ENCODE peak calls at places on chromosomes 7 and 10, in five cellular contexts. One of them, this sample, is unnamed.
A peak's percentile ranks its signal among the peaks of the same experiment; 100 is the strongest.

GRCh38 chr7:44891372-44891771 is 6.0 kb upstream of the PURB start:
- DNase-seq in foreskin keratinocyte: no peak
- DNase-seq in AG04450: no peak
- DNase-seq in right lobe of liver: no peak
- DNase-seq in DND-41: peak; percentile 52
- DNase-seq in this sample: no peak

GRCh38 chr7:157927313-157927925 is 590.6 kb downstream of the DNAJB6 start:
- DNase-seq in foreskin keratinocyte: no peak
- DNase-seq in AG04450: no peak
- DNase-seq in right lobe of liver: no peak
- DNase-seq in DND-41: peak; percentile 17
- DNase-seq in this sample: no peak

GRCh38 chr7:138880881-138881577 is 83.0 kb upstream of the ATP6V0A4 start:
- DNase-seq in foreskin keratinocyte: no peak
- DNase-seq in AG04450: no peak
- DNase-seq in right lobe of liver: no peak
- DNase-seq in DND-41: no peak
- DNase-seq in this sample: no peak

GRCh38 chr7:96349572-96349971 is 27.7 kb upstream of the SLC25A13 start:
- DNase-seq in foreskin keratinocyte: peak; percentile 6
- DNase-seq in AG04450: no peak
- DNase-seq in right lobe of liver: no peak
- DNase-seq in DND-41: no peak
- DNase-seq in this sample: no peak

GRCh38 chr7:90334193-90334843 is 12.2 kb upstream of the GTPBP10 start:
- DNase-seq in foreskin keratinocyte: no peak
- DNase-seq in AG04450: no peak
- DNase-seq in right lobe of liver: no peak
- DNase-seq in DND-41: no peak
- DNase-seq in this sample: no peak

GRCh38 chr10:118823256-118823907 is 68.6 kb upstream of the CACUL1 start:
- DNase-seq in foreskin keratinocyte: no peak
- DNase-seq in AG04450: no peak
- DNase-seq in right lobe of liver: no peak
- DNase-seq in DND-41: no peak
- DNase-seq in this sample: no peak

GRCh38 chr7:129391546-129392211 is 42.6 kb upstream of the STRIP2 start:
- DNase-seq in foreskin keratinocyte: no peak
- DNase-seq in AG04450: no peak
- DNase-seq in right lobe of liver: no peak
- DNase-seq in DND-41: no peak
- DNase-seq in this sample: no peak

GRCh38 chr10:47340613-47341170 is 7.5 kb upstream of the RBP3 start:
- DNase-seq in foreskin keratinocyte: no peak
- DNase-seq in AG04450: peak; percentile 15
- DNase-seq in right lobe of liver: peak; percentile 58
- DNase-seq in DND-41: peak; percentile 70
- DNase-seq in this sample: no peak

GRCh38 chr7:46881507-46882127 is 700.3 kb downstream of the TNS3 start:
- DNase-seq in foreskin keratinocyte: peak; percentile 77
- DNase-seq in AG04450: no peak
- DNase-seq in right lobe of liver: no peak
- DNase-seq in DND-41: no peak
- DNase-seq in this sample: no peak

GRCh38 chr10:16996530-16996964 is 133.1 kb downstream of the CUBN start:
- DNase-seq in foreskin keratinocyte: no peak
- DNase-seq in AG04450: no peak
- DNase-seq in right lobe of liver: no peak
- DNase-seq in DND-41: no peak
- DNase-seq in this sample: no peak

GRCh38 chr10:2019281-2019680 is 282.0 kb upstream of the ADARB2 start:
- DNase-seq in foreskin keratinocyte: no peak
- DNase-seq in AG04450: no peak
- DNase-seq in right lobe of liver: no peak
- DNase-seq in DND-41: no peak
- DNase-seq in this sample: no peak

GRCh38 chr10:33010132-33011037 is 52.4 kb upstream of the ITGB1 start:
- DNase-seq in foreskin keratinocyte: peak; percentile 93
- DNase-seq in AG04450: peak; percentile 63
- DNase-seq in right lobe of liver: no peak
- DNase-seq in DND-41: peak; percentile 30
- DNase-seq in this sample: no peak

GRCh38 chr10:44724415-44725174 is 186.5 kb upstream of the TMEM72 start:
- DNase-seq in foreskin keratinocyte: no peak
- DNase-seq in AG04450: no peak
- DNase-seq in right lobe of liver: no peak
- DNase-seq in DND-41: no peak
- DNase-seq in this sample: no peak

GRCh38 chr7:10685040-10685439 is 288.6 kb upstream of the PHF14 start:
- DNase-seq in foreskin keratinocyte: no peak
- DNase-seq in AG04450: no peak
- DNase-seq in right lobe of liver: no peak
- DNase-seq in DND-41: no peak
- DNase-seq in this sample: no peak

GRCh38 chr7:106176414-106177294 is 64.5 kb upstream of the SYPL1 start:
- DNase-seq in foreskin keratinocyte: no peak
- DNase-seq in AG04450: peak; percentile 46
- DNase-seq in right lobe of liver: peak; percentile 85
- DNase-seq in DND-41: peak; percentile 66
- DNase-seq in this sample: peak; percentile 71

GRCh38 chr7:106177295-106177690 is 65.2 kb upstream of the SYPL1 start:
- DNase-seq in foreskin keratinocyte: no peak
- DNase-seq in AG04450: no peak
- DNase-seq in right lobe of liver: no peak
- DNase-seq in DND-41: no peak
- DNase-seq in this sample: no peak

GRCh38 chr7:106177738-106178592 is 65.9 kb upstream of the SYPL1 start:
- DNase-seq in foreskin keratinocyte: no peak
- DNase-seq in AG04450: no peak
- DNase-seq in right lobe of liver: peak; percentile 48
- DNase-seq in DND-41: no peak
- DNase-seq in this sample: no peak

GRCh38 chr7:106179256-106179655 is 67.1 kb upstream of the SYPL1 start:
- DNase-seq in foreskin keratinocyte: no peak
- DNase-seq in AG04450: no peak
- DNase-seq in right lobe of liver: no peak
- DNase-seq in DND-41: no peak
- DNase-seq in this sample: no peak

DNA sequence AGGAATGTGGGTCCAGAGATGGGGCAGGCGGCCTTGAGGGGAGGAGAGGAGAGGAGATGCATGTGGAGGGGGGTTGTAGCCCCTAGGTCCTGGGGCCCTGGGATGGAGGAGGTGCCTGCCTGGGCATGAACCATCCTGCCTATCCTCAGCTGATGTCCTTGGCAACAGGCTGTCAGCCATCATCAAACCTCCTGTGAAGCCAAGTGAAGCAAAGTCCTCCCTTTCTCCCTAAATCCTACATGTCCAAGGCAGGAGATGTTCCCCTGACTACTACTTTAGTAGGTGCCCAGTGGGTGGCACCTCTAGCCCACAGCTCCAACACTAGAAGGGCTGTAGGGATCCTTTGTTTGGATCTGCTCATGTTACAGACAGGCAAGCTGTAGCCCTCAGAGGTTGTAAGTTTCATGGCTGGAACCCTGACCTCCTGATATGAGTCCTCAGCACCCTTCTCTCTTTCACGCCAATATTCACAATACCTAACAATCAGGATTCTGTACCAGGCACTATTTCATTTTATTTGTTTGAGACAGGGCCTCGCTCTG is 66.6 kb upstream of the SYPL1 start:
- DNase-seq in foreskin keratinocyte: no peak
- DNase-seq in AG04450: no peak
- DNase-seq in right lobe of liver: peak; percentile 46
- DNase-seq in DND-41: no peak
- DNase-seq in this sample: no peak
- TF ChIP-seq CTCF in foreskin keratinocyte: peak; percentile 61
- TF ChIP-seq CTCF in AG04450: peak; percentile 45
- TF ChIP-seq CTCF in right lobe of liver: peak; percentile 30
- TF ChIP-seq CTCF in DND-41: peak; percentile 14
- TF ChIP-seq CTCF in this sample: peak; percentile 17

GRCh38 chr10:113982745-113983144 is 60.9 kb upstream of the ADRB1 start:
- DNase-seq in foreskin keratinocyte: no peak
- DNase-seq in AG04450: no peak
- DNase-seq in right lobe of liver: no peak
- DNase-seq in DND-41: no peak
- DNase-seq in this sample: peak; percentile 62

GRCh38 chr10:113979378-113979777 is 64.3 kb upstream of the ADRB1 start:
- DNase-seq in foreskin keratinocyte: no peak
- DNase-seq in AG04450: no peak
- DNase-seq in right lobe of liver: no peak
- DNase-seq in DND-41: no peak
- DNase-seq in this sample: no peak

GRCh38 chr10:113982296-113982695 is 61.4 kb upstream of the ADRB1 start:
- DNase-seq in foreskin keratinocyte: no peak
- DNase-seq in AG04450: no peak
- DNase-seq in right lobe of liver: no peak
- DNase-seq in DND-41: no peak
- DNase-seq in this sample: no peak

GRCh38 chr10:113978802-113979201 is 64.9 kb upstream of the ADRB1 start:
- DNase-seq in foreskin keratinocyte: no peak
- DNase-seq in AG04450: no peak
- DNase-seq in right lobe of liver: no peak
- DNase-seq in DND-41: no peak
- DNase-seq in this sample: no peak

DNA sequence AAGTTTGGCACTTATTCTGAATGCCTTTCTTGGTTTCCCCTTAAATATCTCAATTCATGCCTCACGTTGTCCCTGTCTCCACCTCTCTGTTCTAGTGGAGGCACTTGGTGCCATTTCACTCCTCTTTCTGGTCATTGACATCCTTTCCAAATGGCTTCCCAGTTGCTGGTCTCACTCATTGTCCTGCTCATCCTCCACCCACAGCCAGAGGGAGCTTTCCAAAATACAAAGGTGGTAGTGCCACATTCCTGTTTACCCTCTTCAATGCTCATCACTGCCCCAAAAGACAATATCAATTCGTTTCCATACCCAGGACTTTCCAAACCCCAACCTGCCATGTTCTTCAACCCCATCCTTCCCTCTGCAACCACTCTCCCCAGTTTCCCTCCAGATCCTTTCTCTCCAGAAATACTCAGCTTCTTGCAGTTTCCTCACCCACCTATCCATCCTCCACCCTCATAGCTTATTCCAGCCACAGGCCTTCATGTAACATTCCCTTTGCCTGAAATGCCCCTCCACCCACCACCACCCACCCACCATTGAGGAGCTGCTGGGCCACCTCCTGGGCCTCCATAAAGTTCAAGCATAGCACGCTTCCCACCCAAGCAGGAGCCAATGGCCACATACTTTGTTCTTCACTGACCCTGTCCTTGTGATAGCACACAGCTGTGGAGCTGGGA is 63.1 kb upstream of the ADRB1 start:
- DNase-seq in foreskin keratinocyte: no peak
- DNase-seq in AG04450: no peak
- DNase-seq in right lobe of liver: no peak
- DNase-seq in DND-41: no peak
- DNase-seq in this sample: no peak
- TF ChIP-seq CTCF in foreskin keratinocyte: peak; percentile 56
- TF ChIP-seq CTCF in AG04450: peak; percentile 17
- TF ChIP-seq CTCF in right lobe of liver: peak; percentile 15
- TF ChIP-seq CTCF in DND-41: peak; percentile 39
- TF ChIP-seq CTCF in this sample: peak; percentile 19

GRCh38 chr7:137820156-137820555 is 26.6 kb downstream of the DGKI start:
- DNase-seq in foreskin keratinocyte: no peak
- DNase-seq in AG04450: no peak
- DNase-seq in right lobe of liver: no peak
- DNase-seq in DND-41: no peak
- DNase-seq in this sample: no peak

GRCh38 chr7:137818036-137818435 is 28.7 kb downstream of the DGKI start:
- DNase-seq in foreskin keratinocyte: no peak
- DNase-seq in AG04450: peak; percentile 15
- DNase-seq in right lobe of liver: no peak
- DNase-seq in DND-41: no peak
- DNase-seq in this sample: no peak

GRCh38 chr7:137820677-137821420 is 25.9 kb downstream of the DGKI start:
- DNase-seq in foreskin keratinocyte: no peak
- DNase-seq in AG04450: peak; percentile 34
- DNase-seq in right lobe of liver: peak; percentile 22
- DNase-seq in DND-41: no peak
- DNase-seq in this sample: peak; percentile 65

DNA sequence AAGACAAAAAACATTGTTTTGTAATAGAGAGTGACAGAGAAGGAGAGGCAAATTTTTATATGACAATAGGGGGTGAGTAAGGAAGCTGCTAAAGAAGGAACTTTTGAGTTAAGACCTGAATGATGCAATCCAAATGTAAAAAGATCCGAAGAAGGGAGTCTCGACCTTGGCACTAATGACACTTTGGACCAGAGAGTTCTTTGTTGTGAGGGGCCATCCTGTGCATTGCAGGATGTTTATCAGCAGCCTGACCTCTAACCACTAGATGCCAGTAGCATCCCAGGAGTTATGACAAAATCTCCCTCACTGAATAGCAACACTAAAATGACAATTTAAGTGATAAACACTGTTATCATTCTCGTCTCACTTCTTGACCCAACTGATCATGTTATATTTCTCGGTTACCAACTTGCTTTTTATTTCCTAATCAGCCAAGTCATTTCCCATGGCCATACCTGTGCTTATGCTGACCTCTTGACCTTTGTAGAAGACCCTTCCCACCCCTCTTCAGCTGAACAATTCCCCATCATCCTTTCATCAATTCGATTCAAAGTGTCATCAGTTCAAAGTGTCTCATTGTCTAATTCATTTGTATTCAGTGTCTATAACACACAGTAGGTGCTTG is 30.0 kb downstream of the DGKI start:
- DNase-seq in foreskin keratinocyte: no peak
- DNase-seq in AG04450: no peak
- DNase-seq in right lobe of liver: no peak
- DNase-seq in DND-41: no peak
- DNase-seq in this sample: no peak
- TF ChIP-seq CTCF in foreskin keratinocyte: peak; percentile 30
- TF ChIP-seq CTCF in AG04450: no peak
- TF ChIP-seq CTCF in right lobe of liver: peak; percentile 39
- TF ChIP-seq CTCF in DND-41: no peak
- TF ChIP-seq CTCF in this sample: peak; percentile 36

GRCh38 chr7:87105401-87105800 is 45.9 kb upstream of the ELAPOR2 start:
- DNase-seq in foreskin keratinocyte: no peak
- DNase-seq in AG04450: no peak
- DNase-seq in right lobe of liver: no peak
- DNase-seq in DND-41: no peak
- DNase-seq in this sample: no peak
- TF ChIP-seq CTCF in foreskin keratinocyte: no peak
- TF ChIP-seq CTCF in AG04450: no peak
- TF ChIP-seq CTCF in right lobe of liver: no peak
- TF ChIP-seq CTCF in DND-41: no peak
- TF ChIP-seq CTCF in this sample: no peak

GRCh38 chr7:35645691-35646090 is 49.2 kb downstream of the HERPUD2 start:
- DNase-seq in foreskin keratinocyte: no peak
- DNase-seq in AG04450: no peak
- DNase-seq in right lobe of liver: no peak
- DNase-seq in DND-41: no peak
- DNase-seq in this sample: no peak
- TF ChIP-seq CTCF in foreskin keratinocyte: no peak
- TF ChIP-seq CTCF in AG04450: no peak
- TF ChIP-seq CTCF in right lobe of liver: no peak
- TF ChIP-seq CTCF in DND-41: no peak
- TF ChIP-seq CTCF in this sample: no peak

GRCh38 chr10:13830385-13830784 is 243.6 kb downstream of the PRPF18 start:
- DNase-seq in foreskin keratinocyte: no peak
- DNase-seq in AG04450: no peak
- DNase-seq in right lobe of liver: no peak
- DNase-seq in DND-41: no peak
- DNase-seq in this sample: no peak
- TF ChIP-seq CTCF in foreskin keratinocyte: no peak
- TF ChIP-seq CTCF in AG04450: no peak
- TF ChIP-seq CTCF in right lobe of liver: no peak
- TF ChIP-seq CTCF in DND-41: peak; percentile 35
- TF ChIP-seq CTCF in this sample: no peak

This sample was measured in GM06990.